ENCODE peak calls at places on chromosome 20, in ten cellular contexts. Y is left lung, R is mucosa of descending colon, T is heart right ventricle, B is tibial artery, U is ascending aorta, E is WERI-Rb-1, M is lower leg skin, G is pancreas, K is lower lobe of right lung. W is an unnamed sample.

GRCh38 chr20:21564127-21564773 is 50.4 kb upstream of the NKX2-2 start:
- DNase-seq in R (no peak), U (no peak), G (peak), E (no peak), T (no peak), Y (no peak), K (no peak), M (peak), B (no peak), W (no peak)

GRCh38 chr20:60252866-60253265 is 294.6 kb downstream of the CDH26 start:
- DNase-seq in M (peak), T (no peak), Y (no peak), K (no peak), U (no peak), E (no peak), B (no peak), G (no peak), R (no peak), W (no peak)

GRCh38 chr20:22403860-22404608 is 180.3 kb downstream of the FOXA2 start:
- DNase-seq in K (peak), E (no peak), G (no peak), Y (peak), B (no peak), T (no peak), R (no peak), U (no peak), M (no peak), W (no peak)

GRCh38 chr20:49948178-49948577 is 12.0 kb downstream of the RNF114 start:
- DNase-seq in K (no peak), U (no peak), T (no peak), M (no peak), B (no peak), R (no peak), E (no peak), G (no peak), Y (no peak), W (no peak)

GRCh38 chr20:6164421-6165341 is 41.9 kb upstream of the FERMT1 start:
- DNase-seq in Y (no peak), B (no peak), E (no peak), T (peak), M (no peak), U (peak), K (no peak), R (no peak), G (peak), W (no peak)

GRCh38 chr20:38450412-38450975 is 15.4 kb upstream of the SNHG17 start:
- DNase-seq in G (no peak), M (no peak), B (no peak), T (no peak), Y (no peak), E (no peak), R (no peak), K (no peak), U (no peak), W (no peak)

GRCh38 chr20:51431321-51431720 is 111.2 kb downstream of the NFATC2 start:
- DNase-seq in G (no peak), Y (peak), E (no peak), B (no peak), K (no peak), U (no peak), T (no peak), M (no peak), R (no peak), W (no peak)

GRCh38 chr20:9179193-9179802 is 110.4 kb downstream of the PLCB4 start:
- DNase-seq in G (no peak), U (no peak), K (no peak), M (no peak), E (no peak), R (no peak), T (no peak), B (no peak), Y (no peak), W (no peak)

GRCh38 chr20:14711681-14712080 is 374.3 kb upstream of the FLRT3 start:
- DNase-seq in T (no peak), M (no peak), G (no peak), U (no peak), E (no peak), Y (no peak), K (no peak), R (no peak), B (no peak), W (no peak)

GRCh38 chr20:62063981-62064787 is 1.5 kb downstream of the TAF4 start:
- DNase-seq in B (no peak), E (no peak), Y (no peak), R (peak), K (peak), T (peak), G (peak), U (peak), M (no peak), W (no peak)

GRCh38 chr20:34955232-34956040 is at the start of the genes GSS and MYH7B:
- DNase-seq in K (peak), U (peak), B (peak), R (peak), M (peak), T (peak), Y (peak), E (peak), G (peak), W (peak)

GRCh38 chr20:37534401-37535157 is 6.9 kb upstream of the BLCAP start:
- DNase-seq in B (peak), R (no peak), M (peak), K (no peak), E (peak), U (peak), G (peak), T (no peak), Y (no peak), W (no peak)

GRCh38 chr20:36856196-36856595 is 19.7 kb upstream of the TLDC2 start:
- DNase-seq in U (no peak), T (no peak), K (no peak), R (no peak), M (no peak), G (no peak), B (no peak), E (no peak), Y (no peak), W (no peak)

GRCh38 chr20:50467618-50468373 is 42.4 kb upstream of the PTPN1 start:
- DNase-seq in U (no peak), R (no peak), M (no peak), G (no peak), E (peak), T (no peak), K (peak), Y (no peak), B (no peak), W (no peak)

DNA sequence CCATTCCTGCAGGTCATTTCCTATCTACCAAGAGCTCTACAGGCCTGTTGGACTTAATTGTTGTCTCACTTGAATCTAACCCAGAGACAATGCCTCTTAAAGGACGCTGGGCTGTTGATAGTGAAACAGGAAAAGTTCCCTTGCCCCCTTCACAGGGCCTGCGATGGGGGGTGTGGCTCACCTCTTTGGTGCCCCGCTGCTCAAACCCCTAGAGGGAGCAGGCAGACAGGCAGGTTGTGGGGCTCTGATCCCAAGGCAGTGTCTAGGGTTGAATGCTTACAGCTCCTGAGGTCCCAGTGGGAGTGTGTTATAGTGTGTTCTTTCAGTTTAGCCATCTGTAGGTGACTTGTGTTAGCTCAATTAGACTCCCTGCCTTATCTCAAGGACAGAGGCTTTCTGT is 68.0 kb downstream of the OTOR start:
- DNase-seq in G (no peak), R (no peak), T (no peak), U (no peak), E (no peak), M (no peak), Y (no peak), K (no peak), B (no peak), W (no peak)
- TF ChIP-seq CTCF in G (no peak), R (no peak), T (no peak), U (no peak), E (no peak), M (no peak), Y (no peak), K (no peak), B (no peak), W (no peak)

GRCh38 chr20:4008877-4009276 is 6.5 kb downstream of the RNF24 start:
- DNase-seq in G (no peak), R (no peak), T (no peak), U (no peak), Y (no peak), E (no peak), B (no peak), K (no peak), M (no peak), W (no peak)
- TF ChIP-seq CTCF in G (no peak), R (no peak), T (no peak), U (no peak), Y (no peak), E (no peak), B (no peak), K (no peak), M (no peak), W (no peak)

GRCh38 chr20:32820000-32820697 is 395 bp downstream of the MAPRE1 start:
- DNase-seq in E (peak), R (peak), K (peak), U (peak), M (peak), G (peak), B (peak), T (no peak), Y (peak), W (no peak)
- TF ChIP-seq CTCF in E (peak), R (no peak), K (no peak), U (no peak), M (no peak), G (no peak), B (no peak), T (no peak), Y (no peak), W (no peak)

GRCh38 chr20:31851240-31851955 is 6.0 kb upstream of the FOXS1 start:
- DNase-seq in B (no peak), R (no peak), E (no peak), G (no peak), T (no peak), K (no peak), U (no peak), M (no peak), Y (no peak), W (no peak)

GRCh38 chr20:31857861-31858835 is 12.2 kb downstream of the DUSP15 start:
- DNase-seq in B (no peak), R (no peak), K (no peak), M (no peak), U (peak), G (no peak), Y (no peak), E (no peak), T (no peak), W (no peak)

GRCh38 chr20:31856516-31856915 is 11.1 kb upstream of the FOXS1 start:
- DNase-seq in U (no peak), K (no peak), M (no peak), R (no peak), G (no peak), B (no peak), Y (no peak), E (no peak), T (no peak), W (no peak)

GRCh38 chr20:31849306-31849930 is 4.0 kb upstream of the FOXS1 start:
- DNase-seq in Y (no peak), T (no peak), K (no peak), G (peak), B (no peak), E (no peak), R (peak), U (no peak), M (no peak), W (no peak)

GRCh38 chr20:31853481-31853880 is 8.1 kb upstream of the FOXS1 start:
- DNase-seq in R (no peak), E (no peak), K (no peak), B (no peak), Y (no peak), G (no peak), T (no peak), M (no peak), U (no peak), W (no peak)
- TF ChIP-seq CTCF in R (no peak), E (no peak), K (no peak), B (no peak), Y (no peak), G (no peak), T (no peak), M (no peak), U (no peak), W (no peak)

GRCh38 chr20:33667245-33668086 is 723 bp downstream of the ACTL10 start:
- DNase-seq in U (peak), B (no peak), T (peak), K (peak), G (peak), E (peak), R (peak), M (peak), Y (no peak), W (peak)
- TF ChIP-seq CTCF in U (no peak), B (no peak), T (no peak), K (peak), G (no peak), E (no peak), R (no peak), M (peak), Y (no peak), W (peak)